ENCODE peak calls at places on chromosomes 5 and 9, in nine cellular contexts. U, F, S, O, V, I, J, H and C are unnamed samples.

GRCh38 chr5:80082731-80083114 is 47.6 kb downstream of the THBS4 start:
- DNase-seq in F (peak), V (peak), H (peak), S (peak), U (peak), I (peak), O (peak), J (peak), C (peak)

GRCh38 chr5:96652769-96653455 is 9.3 kb upstream of the CAST start:
- DNase-seq in I (no peak), J (no peak), S (no peak), O (no peak), V (no peak), H (no peak), F (no peak), U (no peak), C (peak)

GRCh38 chr9:116336133-116336862 is 182.7 kb downstream of the PAPPA start:
- DNase-seq in F (no peak), U (no peak), S (no peak), H (no peak), V (peak), O (no peak), J (no peak), I (peak), C (peak)

GRCh38 chr5:72379936-72380335 is 59.8 kb downstream of the PTCD2 start:
- DNase-seq in U (no peak), I (peak), V (no peak), S (no peak), J (no peak), O (no peak), F (no peak), H (no peak), C (peak)

GRCh38 chr5:72063219-72063819 is 44.0 kb upstream of the MAP1B start:
- DNase-seq in I (peak), H (peak), V (peak), S (no peak), O (peak), F (no peak), J (no peak), U (no peak), C (peak)

GRCh38 chr9:134641173-134641985 is at the start of gene COL5A1:
- DNase-seq in O (peak), F (peak), J (peak), U (peak), I (peak), H (no peak), S (peak), V (peak), C (peak)

GRCh38 chr9:91775011-91775707 is 174.9 kb downstream of the ROR2 start:
- DNase-seq in O (peak), J (peak), I (peak), F (peak), H (peak), V (peak), S (peak), U (peak), C (no peak)

GRCh38 chr5:180605554-180606214 is 14.4 kb upstream of the SCGB3A1 start:
- DNase-seq in I (peak), H (peak), V (peak), O (peak), U (peak), J (no peak), F (no peak), S (no peak), C (peak)

GRCh38 chr9:77433675-77434445 is 214.3 kb downstream of the GNA14 start:
- DNase-seq in J (peak), O (peak), U (peak), F (peak), H (peak), S (peak), I (peak), V (peak), C (peak)
- TF ChIP-seq CTCF in J (peak), O (peak), U (peak), F (peak), H (peak), S (peak), I (peak), V (peak), C (peak)

GRCh38 chr5:133478611-133479010 is 133.7 kb downstream of the FSTL4 start:
- DNase-seq in H (no peak), J (no peak), U (no peak), I (no peak), O (no peak), V (no peak), S (no peak), F (no peak), C (no peak)

GRCh38 chr5:133480866-133481265 is 131.5 kb downstream of the FSTL4 start:
- DNase-seq in J (no peak), U (no peak), F (no peak), I (no peak), V (no peak), H (no peak), O (no peak), S (no peak), C (no peak)

GRCh38 chr5:133483406-133484090 is 128.8 kb downstream of the FSTL4 start:
- DNase-seq in H (no peak), U (no peak), I (no peak), S (no peak), V (no peak), O (no peak), F (no peak), J (peak), C (no peak)

GRCh38 chr5:133480366-133480765 is 132.0 kb downstream of the FSTL4 start:
- DNase-seq in O (no peak), V (no peak), S (no peak), U (no peak), H (no peak), J (no peak), I (no peak), F (no peak), C (no peak)

DNA sequence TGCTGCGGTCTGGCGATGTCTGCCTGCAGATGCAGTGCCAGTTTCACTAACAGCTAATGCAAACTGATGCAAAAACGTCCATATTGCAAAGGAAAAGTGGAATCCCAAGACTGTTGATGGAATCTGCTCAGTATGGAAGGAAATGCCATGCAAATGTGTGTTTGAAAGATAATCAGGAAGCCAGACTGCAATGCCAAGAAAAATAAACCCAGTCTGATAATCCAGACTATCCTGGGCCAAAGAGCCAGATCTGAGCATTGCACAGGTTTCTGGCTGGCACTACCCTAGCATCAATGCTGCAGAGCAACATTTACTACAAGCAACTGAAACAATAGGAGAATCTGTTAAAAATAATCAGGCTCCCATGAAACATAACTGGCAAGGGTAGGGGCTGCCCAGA is 130.3 kb downstream of the FSTL4 start:
- DNase-seq in V (no peak), O (no peak), S (no peak), J (no peak), F (no peak), H (no peak), I (no peak), U (no peak), C (no peak)
- TF ChIP-seq CTCF in V (no peak), O (no peak), S (no peak), J (no peak), F (no peak), H (no peak), I (no peak), U (no peak), C (no peak)

GRCh38 chr9:124392855-124393460 is 22.3 kb downstream of the PSMB7 start:
- DNase-seq in I (peak), H (peak), J (no peak), V (peak), F (no peak), O (no peak), U (peak), S (no peak), C (peak)
- TF ChIP-seq CTCF in I (peak), H (peak), J (no peak), V (peak), F (no peak), O (no peak), U (peak), S (no peak), C (peak)

GRCh38 chr5:169703803-169704202 is 66.7 kb downstream of the DOCK2 start:
- DNase-seq in O (no peak), V (no peak), J (no peak), U (no peak), I (no peak), H (no peak), S (no peak), F (no peak), C (no peak)
- TF ChIP-seq CTCF in O (no peak), V (no peak), J (no peak), U (no peak), I (no peak), H (no peak), S (no peak), F (no peak), C (no peak)

DNA sequence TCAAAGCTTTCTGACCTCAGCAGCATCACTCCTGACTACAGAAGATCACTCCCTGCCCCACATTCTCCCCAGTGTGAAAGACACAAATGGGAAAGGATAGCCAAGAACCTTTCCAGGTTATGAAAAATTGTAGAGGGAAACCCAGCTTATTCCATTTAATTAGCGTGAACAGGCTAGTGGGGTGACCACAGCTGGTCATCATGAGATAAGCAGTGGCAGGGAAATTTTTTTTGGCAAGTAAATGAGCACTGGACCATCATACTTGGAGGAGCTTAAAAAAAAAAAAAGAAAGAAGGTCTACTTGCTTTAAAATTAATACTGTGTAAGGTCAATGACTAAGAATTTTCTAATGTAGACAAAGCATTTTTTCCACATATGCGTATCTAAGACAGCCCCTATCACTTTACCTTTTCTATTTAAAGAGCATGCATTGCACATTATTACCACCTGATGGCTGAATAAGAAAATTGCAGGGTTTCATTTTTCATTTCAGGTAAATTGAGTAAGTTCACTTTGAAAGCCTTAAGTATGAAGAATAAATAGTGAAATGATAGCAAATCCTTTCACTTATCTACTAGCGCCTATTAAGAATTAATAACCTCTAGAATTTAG is 123.6 kb downstream of the ELAVL2 start:
- DNase-seq in F (no peak), U (no peak), H (no peak), J (no peak), V (no peak), S (no peak), I (no peak), O (no peak), C (no peak)
- TF ChIP-seq CTCF in F (no peak), U (no peak), H (peak), J (no peak), V (no peak), S (no peak), I (no peak), O (no peak), C (no peak)

DNA sequence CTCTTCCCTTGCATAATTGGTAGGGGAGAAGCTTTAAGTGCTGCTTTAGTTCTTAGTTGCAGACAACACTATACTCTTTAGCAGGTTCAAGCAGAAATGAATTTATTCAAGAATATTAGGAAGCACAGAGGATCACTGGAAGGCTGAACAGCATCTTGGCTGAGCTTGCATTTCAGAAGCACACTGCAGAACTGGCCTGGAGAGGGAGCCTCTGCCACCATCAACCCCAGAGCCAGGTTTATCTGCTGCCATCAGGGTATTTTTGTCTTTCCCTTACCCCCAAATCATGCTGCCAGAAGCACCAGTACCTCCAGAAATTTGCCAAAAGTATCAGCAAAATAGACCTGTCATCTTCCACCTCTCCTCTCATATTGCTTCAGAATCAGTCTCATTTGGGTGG is 440.7 kb downstream of the DMAC1 start:
- DNase-seq in V (no peak), I (no peak), O (no peak), H (no peak), F (no peak), S (no peak), J (no peak), U (no peak), C (no peak)
- TF ChIP-seq CTCF in V (peak), I (peak), O (no peak), H (peak), F (no peak), S (no peak), J (no peak), U (no peak), C (peak)

GRCh38 chr5:116771466-116772151 is 197.0 kb upstream of the SEMA6A start:
- DNase-seq in I (peak), V (no peak), H (no peak), F (no peak), O (peak), U (no peak), J (peak), S (peak), C (no peak)

GRCh38 chr5:116765441-116765840 is 190.8 kb upstream of the SEMA6A start:
- DNase-seq in O (no peak), V (no peak), F (no peak), I (no peak), J (no peak), H (no peak), U (no peak), S (no peak), C (no peak)

GRCh38 chr5:116766470-116766947 is 191.9 kb upstream of the SEMA6A start:
- DNase-seq in S (peak), J (no peak), I (peak), V (no peak), U (peak), H (no peak), O (no peak), F (peak), C (no peak)

GRCh38 chr5:116772152-116772501 is 197.5 kb upstream of the SEMA6A start:
- DNase-seq in V (no peak), U (no peak), O (no peak), F (no peak), S (no peak), I (no peak), J (no peak), H (no peak), C (no peak)

DNA sequence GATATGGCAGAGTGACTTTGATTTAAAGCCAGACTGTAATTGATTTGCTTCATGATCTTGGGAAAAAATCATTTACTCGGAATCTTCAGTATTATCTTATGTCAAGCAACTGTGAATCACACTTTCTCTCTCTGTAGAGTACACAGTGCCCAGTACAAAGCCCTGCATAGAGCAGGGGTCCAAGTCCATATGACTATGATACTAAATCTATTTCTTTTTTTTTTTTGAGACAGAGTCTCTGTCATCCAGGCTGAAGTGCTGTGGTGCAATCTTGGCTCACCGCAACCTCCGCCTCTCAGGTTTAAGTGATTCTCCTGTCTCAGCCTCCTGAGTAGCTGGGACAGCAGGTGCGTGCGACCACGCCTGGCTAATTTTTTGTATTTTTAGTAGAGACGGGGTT is 194.8 kb upstream of the SEMA6A start:
- DNase-seq in U (no peak), S (no peak), O (no peak), I (no peak), J (no peak), F (no peak), H (no peak), V (no peak), C (no peak)
- TF ChIP-seq CTCF in U (no peak), S (no peak), O (no peak), I (no peak), J (no peak), F (no peak), H (no peak), V (no peak), C (no peak)

DNA sequence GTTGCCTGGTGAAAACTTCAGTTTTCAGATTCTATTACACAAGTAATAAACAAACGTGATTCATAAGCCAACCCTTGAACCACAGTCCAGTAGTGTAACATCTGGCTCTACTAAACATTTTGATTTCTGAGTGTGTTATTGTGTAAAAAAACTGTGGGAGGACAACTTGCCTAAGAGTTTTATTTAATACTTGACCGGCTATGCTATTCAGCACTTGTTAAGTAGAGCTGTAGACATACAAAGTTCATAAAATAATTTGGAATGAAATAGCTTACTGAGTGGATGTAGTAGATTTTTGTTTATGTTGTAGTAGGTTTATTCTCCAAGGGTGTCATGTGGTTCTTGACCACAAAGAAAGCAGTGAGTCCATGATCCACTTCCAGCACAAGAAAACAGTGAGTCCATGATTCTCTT is 17.4 kb downstream of the LVRN start:
- DNase-seq in J (no peak), O (no peak), I (peak), S (no peak), V (peak), U (no peak), F (no peak), H (no peak), C (peak)
- TF ChIP-seq CTCF in J (no peak), O (no peak), I (no peak), S (no peak), V (no peak), U (no peak), F (no peak), H (no peak), C (no peak)